ENCODE peak calls at places on chromosome 16, in eight cellular contexts. Q, T, K, E, A, L, F and B are unnamed samples.

GRCh38 chr16:75475420-75475847 is 10.9 kb upstream of the TMEM170A start:
- DNase-seq in T (no peak), E (no peak), F (no peak), L (no peak), A (no peak), K (no peak), Q (no peak), B (no peak)

GRCh38 chr16:55495616-55496289 is 13.1 kb upstream of the LPCAT2 start:
- DNase-seq in E (no peak), Q (no peak), L (no peak), A (peak), T (no peak), K (no peak), F (no peak), B (no peak)

GRCh38 chr16:80656731-80657150 is 115.9 kb downstream of the DYNLRB2 start:
- DNase-seq in Q (no peak), T (no peak), F (no peak), A (no peak), L (no peak), E (no peak), K (no peak), B (no peak)

GRCh38 chr16:3022208-3022696 is 1.5 kb downstream of the HCFC1R1 start:
- DNase-seq in L (peak), Q (peak), K (peak), F (peak), E (peak), T (peak), A (peak), B (peak)

GRCh38 chr16:19523184-19523558 is 571 bp upstream of the CCP110 start:
- DNase-seq in F (no peak), Q (no peak), L (no peak), E (no peak), K (no peak), T (no peak), A (peak), B (no peak)

GRCh38 chr16:1533443-1533951 is at the start of gene TMEM204:
- DNase-seq in Q (no peak), E (peak), K (peak), A (peak), T (peak), F (no peak), L (no peak), B (no peak)

GRCh38 chr16:55003916-55004315 is 73.3 kb downstream of the IRX5 start:
- DNase-seq in F (no peak), K (no peak), A (no peak), T (no peak), L (no peak), E (no peak), Q (no peak), B (no peak)

GRCh38 chr16:56189990-56190902 is 1.0 kb upstream of the GNAO1 start:
- DNase-seq in T (no peak), F (no peak), A (no peak), K (no peak), E (no peak), L (no peak), Q (no peak), B (no peak)

GRCh38 chr16:86874141-86874540 is 295.8 kb downstream of the FOXL1 start:
- DNase-seq in Q (peak), T (no peak), K (no peak), F (peak), L (peak), E (no peak), A (peak), B (no peak)

GRCh38 chr16:84724619-84725307 is 25.0 kb downstream of the USP10 start:
- DNase-seq in A (no peak), F (no peak), Q (no peak), E (no peak), T (no peak), K (no peak), L (no peak), B (no peak)

GRCh38 chr16:75527825-75528299 is 8.0 kb downstream of the CHST5 start:
- DNase-seq in A (peak), E (no peak), Q (no peak), L (no peak), T (no peak), K (no peak), F (no peak), B (no peak)

GRCh38 chr16:17199135-17199534 is 271.6 kb downstream of the XYLT1 start:
- DNase-seq in F (no peak), E (no peak), K (no peak), L (no peak), Q (no peak), A (no peak), T (no peak), B (no peak)

GRCh38 chr16:17196526-17196925 is 274.2 kb downstream of the XYLT1 start:
- DNase-seq in Q (no peak), F (no peak), K (no peak), A (no peak), E (no peak), T (no peak), L (no peak), B (no peak)

DNA sequence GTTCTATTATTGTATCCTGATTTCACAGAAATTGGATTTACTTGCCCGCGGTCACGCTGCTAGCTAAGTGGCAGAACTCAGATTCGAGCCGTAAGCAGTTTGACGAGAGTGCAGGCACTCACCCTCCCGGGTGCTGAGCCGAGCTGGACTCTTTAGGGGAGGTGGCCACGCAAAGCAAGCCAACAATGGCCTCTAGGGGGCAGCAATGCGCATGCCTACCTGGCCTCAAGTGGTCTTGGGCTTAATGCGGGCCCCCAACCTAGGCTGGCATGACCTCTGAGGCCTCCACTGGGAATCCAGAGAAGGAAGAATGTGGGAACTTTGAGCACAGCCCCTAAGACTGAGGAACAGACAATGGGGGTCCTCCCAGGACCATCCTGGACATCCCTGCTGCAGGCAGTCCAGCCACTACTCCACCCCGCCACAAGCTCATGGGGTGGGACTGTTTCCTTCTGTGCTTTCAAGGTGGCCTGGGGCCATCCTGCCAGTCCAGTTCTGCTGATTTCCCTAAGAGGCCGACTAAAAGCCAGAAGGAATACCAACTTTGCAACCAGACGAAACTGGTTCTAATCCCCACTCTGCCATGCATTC is 276.5 kb downstream of the XYLT1 start:
- DNase-seq in Q (peak), A (peak), F (no peak), T (peak), K (peak), L (peak), E (peak), B (no peak)
- TF ChIP-seq CTCF in Q (peak), A (peak), F (peak), T (peak), K (peak), L (peak), E (peak), B (peak)

DNA sequence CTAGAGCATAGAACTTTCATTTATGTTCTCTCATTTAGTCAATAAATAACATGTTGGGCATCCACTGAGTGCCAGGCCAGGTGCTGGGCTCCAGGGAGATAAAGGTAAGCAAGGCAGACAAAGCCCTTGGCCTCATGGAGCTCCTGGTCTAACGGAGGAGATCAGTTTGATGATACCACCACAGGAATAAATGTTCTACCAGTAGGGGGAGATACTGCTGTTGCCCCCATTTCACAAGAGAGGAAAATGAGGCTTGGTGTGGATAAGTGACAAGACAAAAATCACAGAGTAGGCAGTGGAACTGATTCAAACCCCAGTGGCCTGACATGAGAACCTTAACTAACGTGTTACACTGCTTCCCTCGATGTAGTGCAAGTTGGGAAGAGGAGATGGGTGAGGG is 80.4 kb upstream of the ERCC4 start:
- DNase-seq in A (no peak), T (no peak), E (no peak), K (no peak), F (no peak), L (no peak), Q (no peak), B (no peak)
- TF ChIP-seq CTCF in A (no peak), T (no peak), E (no peak), K (no peak), F (no peak), L (no peak), Q (no peak), B (no peak)

GRCh38 chr16:51155901-51156810 is 5.1 kb upstream of the SALL1 start:
- DNase-seq in K (no peak), T (no peak), Q (no peak), A (no peak), E (no peak), L (peak), F (no peak), B (no peak)

GRCh38 chr16:51157698-51158097 is 6.6 kb upstream of the SALL1 start:
- DNase-seq in E (no peak), F (no peak), L (no peak), Q (no peak), A (no peak), K (no peak), T (no peak), B (no peak)

GRCh38 chr16:51155199-51155607 is 4.1 kb upstream of the SALL1 start:
- DNase-seq in L (peak), K (no peak), T (no peak), F (no peak), Q (no peak), A (peak), E (no peak), B (no peak)

GRCh38 chr16:51154271-51155171 is 3.5 kb upstream of the SALL1 start:
- DNase-seq in A (peak), L (peak), Q (no peak), F (no peak), K (no peak), T (no peak), E (no peak), B (no peak)

GRCh38 chr16:51156836-51157235 is 5.8 kb upstream of the SALL1 start:
- DNase-seq in K (no peak), E (no peak), A (no peak), L (no peak), T (no peak), F (no peak), Q (no peak), B (no peak)
- TF ChIP-seq CTCF in K (no peak), E (no peak), A (no peak), L (no peak), T (no peak), F (no peak), Q (no peak), B (no peak)

GRCh38 chr16:74437-75318 is 2.2 kb upstream of the RHBDF1 start:
- DNase-seq in K (no peak), T (no peak), L (no peak), A (no peak), Q (no peak), E (no peak), F (no peak), B (no peak)

GRCh38 chr16:76535-77272 is 1.3 kb upstream of the MPG start:
- DNase-seq in E (peak), F (peak), A (peak), T (no peak), L (no peak), K (peak), Q (no peak), B (no peak)

GRCh38 chr16:77273-77806 is 685 bp upstream of the MPG start:
- DNase-seq in F (peak), E (no peak), L (peak), K (peak), T (no peak), Q (no peak), A (peak), B (no peak)

GRCh38 chr16:74025-74424 is 1.6 kb upstream of the RHBDF1 start:
- DNase-seq in T (no peak), A (no peak), L (no peak), Q (no peak), F (no peak), K (peak), E (no peak), B (no peak)

DNA sequence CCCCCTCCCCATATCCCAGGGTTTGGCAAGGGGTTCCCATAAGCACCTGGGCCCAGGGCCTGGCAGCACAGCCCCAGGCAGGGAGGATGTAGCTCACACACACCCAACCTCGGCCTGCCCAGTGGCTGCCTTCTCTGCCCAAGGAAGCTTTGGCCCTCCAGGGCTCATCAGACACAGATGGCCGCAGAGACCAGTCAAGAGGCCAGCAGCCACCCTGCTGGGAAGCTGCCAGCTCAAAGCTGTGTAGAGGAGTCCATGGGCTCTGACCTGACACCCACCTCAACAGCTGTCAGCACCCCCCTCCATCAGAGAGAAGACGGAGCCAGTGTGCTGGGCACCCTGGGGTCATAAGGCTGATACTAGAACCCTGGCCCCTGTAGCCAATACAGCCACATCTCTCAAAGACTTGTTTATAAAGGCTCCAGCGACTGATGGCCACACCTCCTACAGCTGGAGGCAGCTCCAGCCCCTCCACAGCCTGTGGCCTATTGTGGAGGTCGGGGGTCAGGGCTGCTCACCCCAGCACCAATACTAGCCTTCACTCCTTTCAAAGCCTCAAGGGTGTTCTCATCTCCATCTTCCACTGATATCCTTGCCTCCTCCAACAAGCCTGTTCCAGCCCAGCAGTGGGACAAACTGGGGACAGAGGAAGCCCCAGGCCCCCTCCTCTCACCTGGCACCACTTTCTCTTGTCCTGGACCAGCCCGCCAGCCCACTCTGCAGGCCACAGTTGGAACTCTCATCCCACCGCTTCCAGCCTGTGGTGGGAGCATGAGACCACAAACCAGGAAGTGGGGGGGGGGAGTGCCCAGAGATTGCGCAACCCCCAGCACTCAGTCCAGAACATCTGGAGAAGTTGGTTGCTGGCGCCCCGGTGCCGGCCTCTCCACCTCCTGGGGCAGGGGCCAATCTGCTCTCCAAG is 2.2 kb upstream of the MPG start:
- DNase-seq in Q (no peak), K (peak), A (peak), E (peak), T (no peak), F (peak), L (no peak), B (no peak)
- TF ChIP-seq CTCF in Q (no peak), K (peak), A (no peak), E (no peak), T (no peak), F (no peak), L (peak), B (peak)

DNA sequence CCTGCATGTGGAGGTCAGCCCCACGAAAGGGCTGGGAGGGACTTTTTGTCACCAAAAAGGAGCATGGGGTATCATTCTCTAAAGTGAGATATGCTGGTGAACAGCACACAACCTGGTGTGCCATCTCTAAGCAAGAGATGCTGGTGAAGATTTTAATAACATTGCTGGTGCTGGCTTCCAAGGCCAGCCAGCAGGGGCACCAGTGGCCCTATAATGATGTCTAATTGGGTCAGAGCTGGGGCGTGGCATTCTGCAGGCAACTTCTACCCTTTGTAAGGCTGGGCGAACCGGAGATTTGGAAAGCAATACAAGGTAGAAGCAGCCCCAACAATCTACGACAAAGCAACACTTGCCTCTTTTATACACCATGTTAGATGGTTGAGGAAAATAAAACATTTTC is 16.8 kb downstream of the SDR42E1 start:
- DNase-seq in K (no peak), T (no peak), Q (no peak), E (no peak), L (no peak), A (no peak), F (no peak), B (no peak)
- TF ChIP-seq CTCF in K (no peak), T (no peak), Q (no peak), E (no peak), L (no peak), A (no peak), F (peak), B (peak)

DNA sequence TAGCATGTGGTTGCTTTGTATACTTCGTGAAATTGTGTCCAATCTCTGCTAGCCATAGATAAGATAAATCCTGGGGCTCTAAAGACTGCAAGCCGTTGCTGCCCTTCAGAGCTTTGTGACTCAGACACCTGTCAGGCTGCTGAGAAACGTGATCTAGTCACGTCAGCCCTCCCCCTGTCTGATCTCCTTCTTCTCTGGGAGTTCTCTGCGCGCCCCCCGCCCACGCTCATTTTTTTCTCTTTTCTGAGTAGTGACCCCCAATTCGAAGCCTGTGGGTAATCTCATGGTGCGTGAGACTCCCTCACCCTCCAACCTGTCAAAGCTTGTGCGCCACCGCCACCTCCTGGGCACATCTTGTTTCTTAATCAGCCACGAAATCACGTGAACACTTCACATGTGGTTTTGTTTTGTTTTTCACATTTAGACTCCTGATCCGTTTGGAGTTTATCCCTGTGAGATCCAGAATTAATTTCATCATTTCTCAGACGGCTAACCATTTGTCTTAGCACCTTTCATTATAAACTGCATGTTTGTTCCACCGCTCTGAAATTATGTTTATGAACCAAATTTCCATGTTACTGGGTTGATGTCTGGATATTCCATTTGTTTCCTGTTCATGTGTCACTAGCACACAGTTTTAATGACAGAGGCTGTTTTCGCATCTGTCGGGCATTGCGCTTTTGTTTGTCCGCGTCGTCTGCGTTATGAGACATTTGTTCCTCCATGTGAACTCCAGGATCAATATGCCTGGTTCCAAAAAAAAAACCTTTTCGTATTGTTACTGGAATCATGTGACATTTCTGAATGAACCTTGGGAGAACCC is 977 bp upstream of the ZNF778 start:
- DNase-seq in T (peak), A (peak), L (peak), F (peak), Q (peak), E (peak), K (peak), B (no peak)
- TF ChIP-seq CTCF in T (peak), A (peak), L (peak), F (peak), Q (peak), E (peak), K (peak), B (peak)

GRCh38 chr16:24471616-24472015 is 67.8 kb upstream of the RBBP6 start:
- DNase-seq in K (no peak), T (no peak), A (no peak), Q (no peak), L (no peak), E (no peak), F (no peak), B (no peak)
- TF ChIP-seq CTCF in K (no peak), T (no peak), A (no peak), Q (no peak), L (no peak), E (no peak), F (no peak), B (no peak)